ENCODE peak calls at places on chromosome 15, in five cellular contexts. R is WERI-Rb-1, Y is esophagus squamous epithelium, D is cardiac fibroblast, E is AG04450. F is an unnamed sample.

GRCh38 chr15:41557673-41558399 is 1.2 kb upstream of the TYRO3 start:
- DNase-seq in Y (no peak), D (peak; percentile 69), R (peak; percentile 77), E (peak; percentile 39), F (peak; percentile 74)

GRCh38 chr15:39645138-39645975 is 64.5 kb downstream of the THBS1 start:
- DNase-seq in Y (no peak), D (no peak), E (no peak), R (no peak), F (no peak)

GRCh38 chr15:93311620-93312019 is 222.6 kb upstream of the RGMA start:
- DNase-seq in E (no peak), R (no peak), Y (no peak), D (no peak), F (no peak)

GRCh38 chr15:68812596-68813548 is 7.8 kb downstream of the ANP32A start:
- DNase-seq in R (no peak), Y (no peak), D (peak; percentile 27), E (no peak), F (no peak)

GRCh38 chr15:48565560-48566482 is 79.7 kb downstream of the FBN1 start:
- DNase-seq in Y (no peak), R (no peak), D (peak; percentile 97), E (no peak), F (no peak)

GRCh38 chr15:43975326-43975725 is 148.5 kb downstream of the WDR76 start:
- DNase-seq in Y (no peak), D (no peak), E (no peak), R (no peak), F (no peak)

GRCh38 chr15:48025118-48025517 is 95.7 kb upstream of the SLC24A5 start:
- DNase-seq in E (no peak), R (no peak), Y (no peak), D (peak; percentile 3), F (no peak)

GRCh38 chr15:92277776-92278175 is 115.9 kb upstream of the ST8SIA2 start:
- DNase-seq in Y (no peak), D (peak; percentile 2), R (peak; percentile 20), E (no peak), F (no peak)

GRCh38 chr15:47477253-47477652 is 240.1 kb upstream of the SEMA6D start:
- DNase-seq in Y (no peak), R (no peak), E (no peak), D (peak; percentile 50), F (no peak)

GRCh38 chr15:42549052-42549491 is 434 bp downstream of the HAUS2 start:
- DNase-seq in D (peak; percentile 42), R (peak; percentile 44), Y (no peak), E (no peak), F (no peak)

GRCh38 chr15:57160823-57161560 is 215.3 kb upstream of the CGNL1 start:
- DNase-seq in E (no peak), D (peak; percentile 71), Y (no peak), R (no peak), F (no peak)

GRCh38 chr15:76333720-76334437 is 2.7 kb upstream of the ISL2 start:
- DNase-seq in Y (no peak), R (peak; percentile 80), D (peak; percentile 29), E (no peak), F (peak; percentile 30)

GRCh38 chr15:69305204-69305931 is 6.7 kb downstream of the PAQR5 start:
- DNase-seq in R (no peak), Y (no peak), E (peak; percentile 62), D (peak; percentile 97), F (no peak)

GRCh38 chr15:87736401-87736800 is 520.1 kb downstream of the NTRK3 start:
- DNase-seq in Y (no peak), E (peak; percentile 23), R (no peak), D (peak; percentile 21), F (no peak)

GRCh38 chr15:74726774-74727164 is 1.4 kb upstream of the CYP1A1 start:
- DNase-seq in Y (no peak), R (no peak), D (no peak), E (no peak), F (no peak)

GRCh38 chr15:48119277-48119676 is 1.5 kb upstream of the SLC24A5 start:
- DNase-seq in R (no peak), E (no peak), Y (no peak), D (peak; percentile 8), F (no peak)

GRCh38 chr15:36911322-36911944 is 188.9 kb downstream of the MEIS2 start:
- DNase-seq in R (no peak), E (peak; percentile 29), Y (no peak), D (peak; percentile 77), F (no peak)

GRCh38 chr15:76337739-76338554 is 1.4 kb downstream of the ISL2 start:
- DNase-seq in Y (no peak), R (peak; percentile 22), E (no peak), D (no peak), F (peak; percentile 47)

GRCh38 chr15:57537072-57537471 is 54.6 kb upstream of the MYZAP start:
- DNase-seq in R (no peak), D (peak; percentile 79), Y (no peak), E (no peak), F (no peak)

GRCh38 chr15:70627734-70628541 is 135.4 kb downstream of the UACA start:
- DNase-seq in Y (no peak), D (no peak), E (no peak), R (peak; percentile 25), F (no peak)

GRCh38 chr15:49328941-49329340 is 94.1 kb upstream of the FGF7 start:
- DNase-seq in R (no peak), E (no peak), D (no peak), Y (no peak), F (no peak)

GRCh38 chr15:32677238-32677750 is 35.8 kb downstream of the SCG5 start:
- DNase-seq in D (peak; percentile 52), R (no peak), Y (no peak), E (no peak), F (no peak)

GRCh38 chr15:38647683-38648082 is 83.1 kb upstream of the RASGRP1 start:
- DNase-seq in D (peak; percentile 53), E (no peak), Y (no peak), R (no peak), F (no peak)

GRCh38 chr15:87817553-87817952 is 439.0 kb downstream of the NTRK3 start:
- DNase-seq in Y (no peak), E (no peak), D (peak; percentile 35), R (no peak), F (no peak)

GRCh38 chr15:83123529-83123928 is 16.1 kb downstream of the TM6SF1 start:
- DNase-seq in R (no peak), D (no peak), Y (no peak), E (no peak), F (no peak)

GRCh38 chr15:73841756-73842590 is 31.4 kb upstream of the TBC1D21 start:
- DNase-seq in E (no peak), D (no peak), Y (no peak), R (no peak), F (no peak)

GRCh38 chr15:73125219-73125618 is 73.0 kb downstream of the NEO1 start:
- DNase-seq in E (no peak), D (no peak), R (no peak), Y (no peak), F (no peak)

GRCh38 chr15:68550498-68551295 is 28.1 kb upstream of the CORO2B start:
- DNase-seq in Y (no peak), E (no peak), D (peak; percentile 71), R (peak; percentile 82), F (peak; percentile 90)

GRCh38 chr15:35784745-35785144 is 238.8 kb upstream of the DPH6 start:
- DNase-seq in Y (no peak), D (no peak), E (no peak), R (no peak), F (no peak)

GRCh38 chr15:59388670-59389069 is 16.0 kb upstream of the MYO1E start:
- DNase-seq in D (peak; percentile 62), R (no peak), Y (no peak), E (no peak), F (no peak)
- TF ChIP-seq CTCF in D (no peak), R (no peak), Y (no peak), E (no peak), F (no peak)

GRCh38 chr15:78739996-78740903 is 71.0 kb downstream of the ADAMTS7 start:
- DNase-seq in D (peak; percentile 47), R (peak; percentile 87), E (no peak), Y (no peak), F (peak; percentile 79)
- TF ChIP-seq CTCF in D (peak; percentile 54), R (peak; percentile 81), E (peak; percentile 51), Y (no peak), F (peak; percentile 47)

GRCh38 chr15:77650285-77650684 is 17.6 kb upstream of the LINGO1 start:
- DNase-seq in E (no peak), D (peak; percentile 16), R (peak; percentile 67), Y (no peak), F (peak; percentile 67)
- TF ChIP-seq CTCF in E (peak; percentile 24), D (peak; percentile 32), R (peak; percentile 65), Y (no peak), F (peak; percentile 45)

GRCh38 chr15:89034305-89034704 is 54.0 kb upstream of the ABHD2 start:
- DNase-seq in Y (no peak), R (no peak), D (peak; percentile 55), E (no peak), F (no peak)
- TF ChIP-seq CTCF in Y (no peak), R (peak; percentile 31), D (peak; percentile 51), E (peak; percentile 48), F (no peak)

F was measured in nephron progenitor cell.